ENCODE peak calls at places on chromosomes 4 and X, in ten cellular contexts. M, W, U, F, N, K, G, D, A and H are unnamed samples.

GRCh38 chrX:70025464-70025863 is 24.3 kb downstream of the AWAT2 start:
- DNase-seq in M (peak; percentile 24), W (no peak), U (no peak), F (no peak), N (no peak), K (no peak), G (no peak), D (no peak), A (no peak), H (no peak)

GRCh38 chr4:10157478-10158354 is 41.1 kb upstream of the WDR1 start:
- DNase-seq in M (peak; percentile 75), W (peak; percentile 33), U (peak; percentile 56), F (no peak), N (peak; percentile 54), K (peak; percentile 71), G (peak; percentile 23), D (peak; percentile 37), A (peak; percentile 68), H (peak; percentile 44)

GRCh38 chrX:136202889-136203288 is 48.3 kb downstream of the MAP7D3 start:
- DNase-seq in M (peak; percentile 71), W (no peak), U (no peak), F (no peak), N (no peak), K (no peak), G (no peak), D (no peak), A (no peak), H (no peak)

GRCh38 chr4:83362492-83363329 is 28.1 kb upstream of the HPSE start:
- DNase-seq in M (peak; percentile 56), W (no peak), U (peak; percentile 28), F (no peak), N (no peak), K (no peak), G (no peak), D (peak; percentile 42), A (no peak), H (no peak)

GRCh38 chr4:120821986-120822385 is 100.5 kb downstream of the PRDM5 start:
- DNase-seq in M (no peak), W (no peak), U (no peak), F (no peak), N (no peak), K (no peak), G (no peak), D (no peak), A (peak; percentile 32), H (no peak)

GRCh38 chr4:173399016-173399415 is at the start of gene SCRG1:
- DNase-seq in M (no peak), W (peak; percentile 36), U (no peak), F (no peak), N (no peak), K (peak; percentile 81), G (no peak), D (peak; percentile 39), A (no peak), H (no peak)

GRCh38 chr4:102036016-102036415 is 245.5 kb downstream of the BANK1 start:
- DNase-seq in M (no peak), W (no peak), U (no peak), F (no peak), N (no peak), K (no peak), G (no peak), D (no peak), A (no peak), H (no peak)

GRCh38 chrX:14095702-14096101 is 66.0 kb upstream of the GEMIN8 start:
- DNase-seq in M (peak; percentile 72), W (no peak), U (peak; percentile 67), F (no peak), N (peak; percentile 33), K (no peak), G (peak; percentile 4), D (no peak), A (peak; percentile 28), H (peak; percentile 6)

GRCh38 chr4:11512861-11513260 is 84.2 kb upstream of the HS3ST1 start:
- DNase-seq in M (peak; percentile 62), W (no peak), U (no peak), F (no peak), N (no peak), K (no peak), G (no peak), D (no peak), A (no peak), H (no peak)